ENCODE peak calls at places on chromosome 5, in five cellular contexts. B is HCT116, Z is ovary, M is prostate gland, Y is esophagus squamous epithelium. A is an unnamed sample.

GRCh38 chr5:83095973-83096539 is 18.7 kb downstream of the XRCC4 start:
- DNase-seq in B (peak), Z (no peak), M (no peak), Y (no peak), A (no peak)

GRCh38 chr5:103389362-103389761 is 130.8 kb downstream of the MACIR start:
- DNase-seq in B (no peak), Z (no peak), M (no peak), Y (no peak), A (no peak)

GRCh38 chr5:178509491-178510057 is 80.6 kb downstream of the COL23A1 start:
- DNase-seq in B (no peak), Z (no peak), M (no peak), Y (no peak), A (no peak)

GRCh38 chr5:141430332-141431113 is at the start of gene PCDHGA12:
- DNase-seq in B (no peak), Z (no peak), M (no peak), Y (no peak), A (no peak)

GRCh38 chr5:87266914-87267573 is 639 bp upstream of the RASA1 start:
- DNase-seq in B (no peak), Z (no peak), M (no peak), Y (no peak), A (no peak)

GRCh38 chr5:144177548-144177947 is 6.9 kb downstream of the KCTD16 start:
- DNase-seq in B (no peak), Z (no peak), M (no peak), Y (no peak), A (no peak)

GRCh38 chr5:115214541-115214940 is 44.8 kb upstream of the TRIM36 start:
- DNase-seq in B (no peak), Z (no peak), M (no peak), Y (no peak), A (no peak)

GRCh38 chr5:6475626-6476312 is 27.1 kb downstream of the UBE2QL1 start:
- DNase-seq in B (no peak), Z (no peak), M (no peak), Y (no peak), A (no peak)

GRCh38 chr5:110351451-110351850 is 375.0 kb downstream of the TMEM232 start:
- DNase-seq in B (no peak), Z (no peak), M (no peak), Y (no peak), A (no peak)

GRCh38 chr5:134763221-134763620 is 4.6 kb downstream of the DDX46 start:
- DNase-seq in B (no peak), Z (no peak), M (no peak), Y (no peak), A (no peak)

GRCh38 chr5:10662661-10663245 is 98.3 kb downstream of the DAP start:
- DNase-seq in B (no peak), Z (no peak), M (no peak), Y (no peak), A (no peak)

GRCh38 chr5:52863715-52864114 is 76.0 kb downstream of the ITGA1 start:
- DNase-seq in B (no peak), Z (no peak), M (no peak), Y (no peak), A (no peak)

GRCh38 chr5:71778678-71779276 is 59.7 kb downstream of the CARTPT start:
- DNase-seq in B (peak), Z (no peak), M (peak), Y (no peak), A (no peak)

GRCh38 chr5:15844253-15844652 is 335.3 kb downstream of the MARCHF11 start:
- DNase-seq in B (no peak), Z (no peak), M (no peak), Y (no peak), A (no peak)

GRCh38 chr5:55072668-55073067 is 29.8 kb upstream of the GZMA start:
- DNase-seq in B (no peak), Z (no peak), M (no peak), Y (no peak), A (no peak)

GRCh38 chr5:66596791-66597757 is 881 bp downstream of the MAST4 start:
- DNase-seq in B (no peak), Z (peak), M (peak), Y (no peak), A (peak)
- TF ChIP-seq POLR2A in B (no peak), Z (no peak), M (no peak), Y (no peak), A (no peak)

DNA sequence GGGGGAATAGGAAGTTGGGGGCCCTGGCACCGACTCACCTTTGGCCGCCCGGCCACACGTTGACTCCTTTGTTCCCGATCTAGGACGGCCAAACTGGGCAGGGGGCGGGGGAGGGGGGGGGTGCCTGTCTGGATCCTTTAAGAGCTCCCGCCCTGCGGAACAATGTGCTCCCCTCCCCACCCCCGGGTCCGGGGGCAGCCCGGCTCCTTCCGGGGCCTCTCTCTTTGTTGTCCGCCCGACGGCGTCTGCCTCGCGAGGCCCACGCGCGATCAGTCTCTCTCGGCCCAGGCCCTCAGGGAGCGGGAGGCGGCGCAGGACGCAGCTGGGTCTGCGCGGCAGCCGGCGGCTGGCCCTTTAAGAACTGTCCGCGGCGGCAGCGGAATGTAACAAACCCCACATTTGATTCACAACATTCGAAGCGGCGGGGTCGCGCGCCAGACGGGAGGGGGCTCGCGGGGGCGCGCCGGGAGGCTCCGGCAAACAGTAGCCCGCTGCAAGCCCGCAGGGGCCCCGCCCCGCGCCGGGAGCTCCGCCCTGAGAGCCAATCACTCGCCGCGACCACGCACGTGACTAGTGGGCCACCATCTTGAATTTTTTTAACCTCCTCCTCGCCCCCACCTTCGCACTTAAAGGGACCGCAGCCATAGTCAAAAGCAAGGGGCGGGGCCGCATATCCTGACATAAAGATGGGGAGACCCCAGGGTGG is at the start of gene RNF44:
- DNase-seq in B (peak), Z (peak), M (peak), Y (peak), A (peak)
- TF ChIP-seq POLR2A in B (peak), Z (peak), M (peak), Y (peak), A (no peak)

GRCh38 chr5:9059920-9060691 is 485.8 kb downstream of the SEMA5A start:
- DNase-seq in B (no peak), Z (no peak), M (peak), Y (no peak), A (no peak)
- TF ChIP-seq POLR2A in B (no peak), Z (no peak), M (no peak), Y (no peak), A (no peak)

GRCh38 chr5:139523635-139524445 is 37.3 kb upstream of the UBE2D2 start:
- DNase-seq in B (no peak), Z (no peak), M (no peak), Y (no peak), A (peak)

GRCh38 chr5:139513852-139514485 is 31.4 kb upstream of the STING1 start:
- DNase-seq in B (no peak), Z (no peak), M (no peak), Y (no peak), A (peak)

GRCh38 chr5:139514486-139514856 is 31.9 kb upstream of the STING1 start:
- DNase-seq in B (no peak), Z (no peak), M (no peak), Y (no peak), A (no peak)

DNA sequence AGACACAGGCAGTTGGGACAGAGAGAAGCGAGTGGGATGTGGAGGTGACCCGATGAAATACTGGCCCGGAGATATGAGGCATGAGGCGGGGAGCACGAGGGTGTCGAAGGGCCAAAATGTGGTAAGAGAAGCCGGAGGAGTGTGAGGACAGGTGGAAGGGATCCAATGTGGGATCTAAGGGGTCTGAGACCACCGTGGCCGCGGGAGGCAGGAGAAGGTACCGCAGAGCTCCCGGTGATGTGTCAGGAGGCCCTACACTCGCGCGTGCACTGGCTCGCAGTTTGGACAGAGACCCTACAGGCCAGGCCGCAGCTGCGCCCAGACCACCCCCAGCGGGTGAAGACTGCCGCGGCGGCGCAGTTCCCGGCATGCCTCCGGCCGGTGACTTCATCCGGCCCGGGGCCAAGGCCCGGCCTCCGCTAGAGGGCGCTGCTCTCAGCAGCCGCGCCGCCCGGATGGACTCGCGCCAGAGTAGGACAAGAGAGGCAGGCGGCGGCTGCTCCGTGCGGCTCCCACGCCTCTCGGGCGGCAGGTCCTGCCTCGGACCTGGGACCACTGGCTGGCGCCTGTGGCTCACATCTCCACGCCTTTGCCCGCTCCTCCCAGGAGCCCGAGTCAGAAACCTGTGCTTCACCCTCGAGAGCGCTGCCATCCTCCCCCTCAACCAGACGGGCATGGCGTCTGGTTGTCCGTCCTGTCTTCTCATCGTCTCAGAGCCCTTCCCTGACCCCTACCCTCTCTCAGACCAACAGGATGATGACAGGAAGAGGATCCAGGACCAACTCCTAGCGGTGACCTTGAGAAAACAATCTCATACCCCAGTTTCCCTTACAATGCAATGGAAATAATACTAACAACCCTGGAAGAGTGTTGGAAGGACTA is 35.4 kb upstream of the STING1 start:
- DNase-seq in B (peak), Z (peak), M (peak), Y (peak), A (peak)
- TF ChIP-seq POLR2A in B (peak), Z (peak), M (peak), Y (peak), A (no peak)

GRCh38 chr5:132963175-132964104 is at the start of gene AFF4:
- DNase-seq in B (peak), Z (peak), M (peak), Y (peak), A (peak)
- TF ChIP-seq POLR2A in B (peak), Z (peak), M (peak), Y (peak), A (peak)

GRCh38 chr5:167128581-167128980 is 1162.9 kb upstream of the WWC1 start:
- DNase-seq in B (no peak), Z (no peak), M (no peak), Y (no peak), A (no peak)
- TF ChIP-seq POLR2A in B (no peak), Z (no peak), M (no peak), Y (no peak), A (no peak)

GRCh38 chr5:3234566-3234965 is 361.1 kb upstream of the IRX1 start:
- DNase-seq in B (no peak), Z (no peak), M (no peak), Y (no peak), A (no peak)

GRCh38 chr5:3225201-3225960 is 370.3 kb upstream of the IRX1 start:
- DNase-seq in B (no peak), Z (no peak), M (no peak), Y (no peak), A (peak)

GRCh38 chr5:3226171-3226570 is 369.5 kb upstream of the IRX1 start:
- DNase-seq in B (no peak), Z (no peak), M (no peak), Y (no peak), A (no peak)

GRCh38 chr5:3230254-3230653 is 365.4 kb upstream of the IRX1 start:
- DNase-seq in B (no peak), Z (no peak), M (no peak), Y (no peak), A (no peak)

GRCh38 chr5:3230941-3231340 is 364.7 kb upstream of the IRX1 start:
- DNase-seq in B (no peak), Z (no peak), M (no peak), Y (no peak), A (no peak)
- TF ChIP-seq POLR2A in B (no peak), Z (no peak), M (no peak), Y (no peak), A (no peak)

DNA sequence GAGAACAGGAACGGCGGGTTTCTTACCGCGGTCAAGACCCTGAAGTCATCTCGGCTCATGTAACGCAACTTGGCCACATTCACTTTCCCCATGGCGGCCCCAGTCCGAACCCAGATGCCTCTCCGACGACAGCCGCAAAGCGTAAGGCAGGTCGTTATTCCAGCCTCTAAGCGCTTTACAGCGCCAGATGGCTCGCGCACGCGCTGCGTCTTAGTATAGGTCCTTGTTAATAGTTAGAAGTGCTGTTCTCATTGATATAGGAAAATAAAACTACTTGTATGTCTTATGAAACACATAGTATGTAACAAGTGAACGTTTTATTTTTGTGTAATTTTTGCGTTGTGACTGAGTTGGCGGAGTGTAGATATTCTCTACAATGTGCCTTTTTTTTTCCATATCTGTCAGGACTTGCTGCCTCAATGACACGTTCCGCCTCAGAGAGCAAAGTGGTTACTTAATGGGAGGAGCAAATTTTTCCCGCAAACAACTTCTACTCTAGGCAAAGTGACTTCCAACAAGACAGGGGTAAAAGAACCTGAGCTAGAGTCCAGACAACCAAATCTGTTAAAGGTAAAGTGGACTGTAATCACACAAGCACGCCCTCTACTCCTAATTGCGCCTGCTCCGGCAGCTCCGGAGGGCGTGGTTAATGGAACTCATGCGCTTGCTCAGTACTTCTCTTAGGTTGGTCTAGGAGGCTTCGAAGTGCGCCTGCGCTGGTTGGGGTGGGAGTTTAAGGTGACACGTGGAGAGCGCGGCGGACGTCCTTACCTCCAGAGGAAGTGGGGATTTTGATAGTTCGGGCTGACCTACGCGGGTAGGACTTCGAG is at the start of gene RIOK2:
- DNase-seq in B (peak), Z (peak), M (peak), Y (peak), A (peak)
- TF ChIP-seq POLR2A in B (peak), Z (peak), M (peak), Y (no peak), A (no peak)

GRCh38 chr5:43066231-43066798 is 26.2 kb upstream of the ANXA2R start:
- DNase-seq in B (peak), Z (peak), M (peak), Y (no peak), A (peak)
- TF ChIP-seq POLR2A in B (no peak), Z (no peak), M (peak), Y (peak), A (peak)

DNA sequence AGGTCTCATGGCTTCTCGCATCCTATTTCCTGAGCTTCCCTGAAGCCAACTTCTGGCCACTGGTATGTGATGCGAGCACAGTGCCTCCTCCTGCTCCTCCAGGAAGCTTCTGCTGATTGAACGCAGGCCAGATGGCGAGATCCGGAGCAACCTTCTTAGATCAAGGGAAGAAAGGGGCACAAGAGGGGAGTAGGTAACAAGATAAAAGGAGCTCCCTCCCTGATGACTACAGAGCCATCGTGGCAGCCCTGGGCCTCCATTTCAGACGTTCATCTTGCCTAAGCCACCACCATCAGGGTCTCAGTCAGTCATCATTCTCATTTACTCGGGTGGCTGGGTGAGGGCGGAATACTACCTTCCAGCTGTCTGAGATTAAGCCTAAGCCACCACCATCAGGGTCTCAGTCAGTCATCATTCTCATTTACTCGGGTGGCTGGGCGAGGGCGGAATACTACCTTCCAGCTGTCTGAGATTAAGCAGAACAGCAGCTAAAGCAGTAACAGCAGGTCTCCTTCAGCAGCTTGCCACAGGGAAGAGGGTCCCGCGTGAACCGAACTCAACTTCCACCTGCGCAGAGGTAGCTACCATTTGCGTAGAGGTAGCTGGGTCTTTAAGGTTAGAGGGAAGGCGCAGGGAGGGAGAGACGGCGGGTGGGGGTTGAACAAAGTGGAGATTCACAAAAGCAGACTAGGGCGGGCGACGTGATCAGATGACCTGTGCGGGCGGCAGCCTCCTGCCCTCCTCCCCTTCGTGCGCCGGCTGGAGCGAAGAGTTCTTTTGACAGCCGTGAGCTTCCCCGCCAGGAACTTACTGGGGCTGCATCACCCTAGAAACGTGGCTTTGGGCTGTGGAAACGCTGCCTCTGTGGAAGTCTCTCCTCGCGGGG is 27.9 kb upstream of the MGAT1 start:
- DNase-seq in B (no peak), Z (peak), M (peak), Y (peak), A (peak)
- TF ChIP-seq POLR2A in B (no peak), Z (peak), M (no peak), Y (peak), A (no peak)

A was measured in spleen.